ENCODE peak calls at places on chromosome 13, in six cellular contexts. W is neural progenitor cell; Z is C1 segment of cervical spinal cord; F is kidney glomerular epithelial cell; T is foreskin keratinocyte; L is CD8-positive, alpha-beta memory T cell. B is an unnamed sample.
A peak's percentile ranks its signal among the peaks of the same experiment; 100 is the strongest.

GRCh38 chr13:25738797-25739196 is 313.0 kb downstream of the SHISA2 start:
- DNase-seq in W (no peak), Z (no peak), F (no peak), T (no peak), L (no peak), B (no peak)

GRCh38 chr13:23696610-23697009 is 126.4 kb downstream of the TNFRSF19 start:
- DNase-seq in W (peak; percentile 15), Z (no peak), F (peak; percentile 23), T (peak; percentile 21), L (no peak), B (no peak)

GRCh38 chr13:44231786-44232516 is 141.7 kb upstream of the SERP2 start:
- DNase-seq in W (no peak), Z (no peak), F (peak; percentile 92), T (peak; percentile 98), L (no peak), B (peak; percentile 96)

GRCh38 chr13:84684804-84685203 is 802.5 kb upstream of the SLITRK1 start:
- DNase-seq in W (no peak), Z (no peak), F (no peak), T (peak; percentile 72), L (no peak), B (no peak)

GRCh38 chr13:27117947-27118346 is 53.7 kb downstream of the USP12 start:
- DNase-seq in W (no peak), Z (no peak), F (no peak), T (no peak), L (no peak), B (no peak)

GRCh38 chr13:26722321-26722720 is 38.3 kb downstream of the GPR12 start:
- DNase-seq in W (no peak), Z (no peak), F (no peak), T (no peak), L (no peak), B (no peak)

GRCh38 chr13:26021956-26022355 is 29.9 kb downstream of the SHISA2 start:
- DNase-seq in W (no peak), Z (no peak), F (no peak), T (no peak), L (no peak), B (no peak)

GRCh38 chr13:73056054-73056962 is 2.5 kb upstream of the KLF5 start:
- DNase-seq in W (peak; percentile 8), Z (no peak), F (peak; percentile 93), T (peak; percentile 90), L (no peak), B (peak; percentile 91)